ENCODE peak calls at places on chromosomes 6 and 20, in four cellular contexts. One of them, this sample, is unnamed.

GRCh38 chr6:3403244-3404154 is 53.4 kb downstream of the SLC22A23 start:
- DNase-seq in A172: no peak
- DNase-seq in anterior cingulate cortex: no peak
- DNase-seq in HS-5: no peak
- DNase-seq in this sample: no peak

GRCh38 chr6:118963003-118963402 is 28.0 kb upstream of the MCM9 start:
- DNase-seq in A172: no peak
- DNase-seq in anterior cingulate cortex: no peak
- DNase-seq in HS-5: no peak
- DNase-seq in this sample: no peak

GRCh38 chr6:85015396-85015990 is 251.1 kb upstream of the TBX18 start:
- DNase-seq in A172: peak
- DNase-seq in anterior cingulate cortex: no peak
- DNase-seq in HS-5: no peak
- DNase-seq in this sample: peak

GRCh38 chr20:53202781-53203180 is 230.6 kb downstream of the TSHZ2 start:
- DNase-seq in A172: peak
- DNase-seq in anterior cingulate cortex: no peak
- DNase-seq in HS-5: no peak
- DNase-seq in this sample: peak

GRCh38 chr6:157768304-157768703 is 54.7 kb upstream of the SNX9 start:
- DNase-seq in A172: no peak
- DNase-seq in anterior cingulate cortex: no peak
- DNase-seq in HS-5: no peak
- DNase-seq in this sample: no peak

GRCh38 chr6:78502386-78502887 is 364.9 kb upstream of the IRAK1BP1 start:
- DNase-seq in A172: no peak
- DNase-seq in anterior cingulate cortex: no peak
- DNase-seq in HS-5: no peak
- DNase-seq in this sample: no peak

GRCh38 chr6:7341989-7342742 is 29.2 kb upstream of the SSR1 start:
- DNase-seq in A172: peak
- DNase-seq in anterior cingulate cortex: no peak
- DNase-seq in HS-5: peak
- DNase-seq in this sample: no peak

GRCh38 chr6:44342489-44342888 is at the start of gene SPATS1:
- DNase-seq in A172: no peak
- DNase-seq in anterior cingulate cortex: peak
- DNase-seq in HS-5: no peak
- DNase-seq in this sample: no peak

GRCh38 chr6:52995913-52996685 is 1.0 kb upstream of the GSTA4 start:
- DNase-seq in A172: peak
- DNase-seq in anterior cingulate cortex: no peak
- DNase-seq in HS-5: peak
- DNase-seq in this sample: peak

GRCh38 chr6:42702200-42702599 is 20.2 kb downstream of the PRPH2 start:
- DNase-seq in A172: peak
- DNase-seq in anterior cingulate cortex: no peak
- DNase-seq in HS-5: peak
- DNase-seq in this sample: no peak

GRCh38 chr6:104625536-104625935 is 234.2 kb downstream of the HACE1 start:
- DNase-seq in A172: peak
- DNase-seq in anterior cingulate cortex: no peak
- DNase-seq in HS-5: peak
- DNase-seq in this sample: peak

GRCh38 chr6:52635049-52635577 is 35.8 kb upstream of the TMEM14A start:
- DNase-seq in A172: no peak
- DNase-seq in anterior cingulate cortex: no peak
- DNase-seq in HS-5: no peak
- DNase-seq in this sample: no peak

GRCh38 chr20:63525968-63526367 is 5.4 kb downstream of the PPDPF start:
- DNase-seq in A172: no peak
- DNase-seq in anterior cingulate cortex: no peak
- DNase-seq in HS-5: no peak
- DNase-seq in this sample: no peak

GRCh38 chr6:148329568-148330299 is 12.9 kb upstream of the SASH1 start:
- DNase-seq in A172: peak
- DNase-seq in anterior cingulate cortex: no peak
- DNase-seq in HS-5: peak
- DNase-seq in this sample: no peak

GRCh38 chr6:32940656-32941411 is at the start of gene HLA-DMB:
- DNase-seq in A172: peak
- DNase-seq in anterior cingulate cortex: no peak
- DNase-seq in HS-5: peak
- DNase-seq in this sample: no peak

GRCh38 chr20:39773380-39774000 is 811.3 kb downstream of the DHX35 start:
- DNase-seq in A172: no peak
- DNase-seq in anterior cingulate cortex: no peak
- DNase-seq in HS-5: no peak
- DNase-seq in this sample: no peak

GRCh38 chr20:10427060-10427692 is 6.8 kb downstream of the MKKS start:
- DNase-seq in A172: peak
- DNase-seq in anterior cingulate cortex: peak
- DNase-seq in HS-5: peak
- DNase-seq in this sample: no peak

GRCh38 chr6:107846262-107846795 is 22.2 kb upstream of the SCML4 start:
- DNase-seq in A172: no peak
- DNase-seq in anterior cingulate cortex: no peak
- DNase-seq in HS-5: no peak
- DNase-seq in this sample: no peak

GRCh38 chr6:62175195-62175594 is 110.8 kb downstream of the KHDRBS2 start:
- DNase-seq in A172: no peak
- DNase-seq in anterior cingulate cortex: no peak
- DNase-seq in HS-5: no peak
- DNase-seq in this sample: no peak

This sample was measured in epithelial cell of prostate.